ENCODE peak calls at places on chromosome 1, in six cellular contexts. P is ovary, B is brain microvascular endothelial cell, H is DND-41, D is AG04450, V is cardiac muscle cell. C is an unnamed sample. For H3K27me3, the result is how much of the 10 kb centered on the place peaks cover.

GRCh38 chr1:231421616-231421970 is 494 bp downstream of the EGLN1 start:
- DNase-seq in B (no peak), H (peak), V (peak), D (no peak), P (peak), C (peak)

GRCh38 chr1:153360190-153360589 is 2.5 kb downstream of the S100A9 start:
- DNase-seq in H (no peak), D (no peak), B (no peak), P (no peak), V (no peak), C (no peak)

GRCh38 chr1:218390625-218391024 is 45.5 kb downstream of the TGFB2 start:
- DNase-seq in H (no peak), B (no peak), P (no peak), V (peak), D (no peak), C (no peak)

GRCh38 chr1:17745564-17745955 is 9.6 kb upstream of the ACTL8 start:
- DNase-seq in V (no peak), H (no peak), B (no peak), P (no peak), D (no peak), C (no peak)

GRCh38 chr1:225881081-225882007 is 836 bp downstream of the TMEM63A start:
- DNase-seq in D (no peak), V (peak), P (peak), H (peak), B (no peak), C (peak)

GRCh38 chr1:205421728-205422127 is at the start of gene LEMD1:
- DNase-seq in P (no peak), V (no peak), B (no peak), H (no peak), D (no peak), C (no peak)

GRCh38 chr1:118934706-118935105 is 53.4 kb downstream of the TBX15 start:
- DNase-seq in P (no peak), H (no peak), B (no peak), V (no peak), D (no peak), C (no peak)

GRCh38 chr1:111441573-111442192 is 7.4 kb downstream of the WDR77 start:
- DNase-seq in B (no peak), D (no peak), V (peak), P (no peak), H (peak), C (peak)

GRCh38 chr1:205369621-205370230 is 13.0 kb upstream of the KLHDC8A start:
- DNase-seq in D (no peak), V (no peak), P (no peak), B (no peak), H (no peak), C (no peak)

GRCh38 chr1:19646771-19647319 is 2.7 kb downstream of the NBL1 start:
- DNase-seq in V (no peak), B (no peak), P (no peak), D (no peak), H (no peak), C (no peak)
- H3K27me3 ChIP-seq in V (half or more), B (under half), P (under half), D (under half), H (under half), C (under half)

GRCh38 chr1:115089443-115090340 is at the start of gene TSPAN2:
- DNase-seq in B (peak), D (peak), H (no peak), V (peak), P (no peak), C (peak)
- TF ChIP-seq CTCF in B (peak), D (peak), H (no peak), V (peak), P (no peak), C (peak)

DNA sequence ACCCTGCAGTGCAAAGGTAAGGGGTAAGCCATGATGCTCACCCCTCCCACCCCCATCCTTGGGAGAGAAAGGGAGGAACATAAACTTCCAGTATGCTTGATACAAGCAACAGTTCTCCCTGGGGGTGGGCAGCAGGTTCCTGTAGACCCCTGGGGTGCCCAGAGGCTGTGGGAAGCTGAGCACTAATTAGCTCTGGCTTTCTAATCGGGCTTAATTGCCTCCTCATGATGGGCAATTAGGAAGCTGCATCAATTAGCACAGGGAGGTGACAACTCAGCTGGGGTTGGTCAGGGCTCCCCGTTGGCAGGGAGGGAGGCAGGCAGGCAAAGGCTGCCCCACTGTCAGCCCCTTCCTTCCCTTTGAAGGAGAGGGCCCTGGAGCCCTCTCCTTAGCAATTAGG is 15.7 kb upstream of the LMNA start:
- DNase-seq in H (no peak), B (no peak), D (no peak), V (no peak), P (no peak), C (no peak)
- H3K27me3 ChIP-seq in H (under half), B (under half), D (under half), V (under half), P (under half), C (under half)

GRCh38 chr1:6053206-6053546 is 7.5 kb downstream of the KCNAB2 start:
- DNase-seq in V (no peak), B (no peak), D (no peak), H (no peak), P (no peak), C (no peak)

GRCh38 chr1:6051423-6051822 is 5.7 kb downstream of the KCNAB2 start:
- DNase-seq in P (no peak), D (no peak), V (no peak), H (no peak), B (no peak), C (no peak)

GRCh38 chr1:6054596-6054995 is 8.9 kb downstream of the KCNAB2 start:
- DNase-seq in V (no peak), H (no peak), D (no peak), B (no peak), P (no peak), C (no peak)

GRCh38 chr1:6049419-6049818 is 3.7 kb downstream of the KCNAB2 start:
- DNase-seq in H (no peak), B (no peak), P (no peak), V (no peak), D (no peak), C (no peak)

GRCh38 chr1:6052543-6053205 is 7.0 kb downstream of the KCNAB2 start:
- DNase-seq in B (peak), H (peak), V (peak), P (peak), D (peak), C (peak)
- TF ChIP-seq CTCF in B (peak), H (peak), V (peak), P (no peak), D (peak), C (peak)

GRCh38 chr1:21613072-21613867 is 55.9 kb downstream of the RAP1GAP start:
- DNase-seq in B (no peak), H (no peak), V (no peak), P (no peak), D (no peak), C (no peak)
- H3K27me3 ChIP-seq in B (under half), H (under half), V (under half), P (under half), D (under half), C (under half)

DNA sequence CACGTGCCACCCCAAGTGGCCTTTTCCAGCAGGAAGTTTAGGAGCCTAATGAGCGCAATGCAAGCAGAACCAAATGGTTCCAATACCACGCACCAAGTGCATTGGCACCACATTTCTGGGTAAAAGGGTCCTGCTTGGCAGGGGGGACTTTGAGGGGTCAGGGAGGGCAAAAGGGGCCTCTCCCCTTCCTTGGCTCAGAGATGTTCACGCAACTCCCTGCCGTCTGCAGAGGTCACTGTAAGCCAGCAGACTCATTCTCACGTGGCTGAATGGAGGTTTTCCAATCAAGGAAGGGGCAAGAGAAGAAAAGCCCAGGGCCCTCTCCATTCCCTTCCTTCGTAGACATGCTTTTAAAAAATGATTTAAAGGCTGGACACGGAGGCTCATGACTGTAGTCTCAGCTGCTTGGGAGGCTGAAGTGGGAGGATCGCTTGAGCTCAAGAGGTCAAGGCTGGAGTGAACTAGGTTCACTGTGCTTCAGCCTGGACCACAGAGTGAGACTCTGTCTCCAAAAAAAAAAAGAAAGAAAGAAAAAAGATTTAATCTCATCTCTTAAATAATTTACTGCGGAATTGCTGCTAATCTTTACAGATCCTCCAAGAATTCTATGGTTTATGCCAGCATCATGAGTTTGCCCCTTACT is 80.3 kb downstream of the RUNX3 start:
- DNase-seq in H (peak), P (no peak), B (no peak), D (no peak), V (peak), C (no peak)
- TF ChIP-seq CTCF in H (peak), P (no peak), B (peak), D (peak), V (peak), C (no peak)

DNA sequence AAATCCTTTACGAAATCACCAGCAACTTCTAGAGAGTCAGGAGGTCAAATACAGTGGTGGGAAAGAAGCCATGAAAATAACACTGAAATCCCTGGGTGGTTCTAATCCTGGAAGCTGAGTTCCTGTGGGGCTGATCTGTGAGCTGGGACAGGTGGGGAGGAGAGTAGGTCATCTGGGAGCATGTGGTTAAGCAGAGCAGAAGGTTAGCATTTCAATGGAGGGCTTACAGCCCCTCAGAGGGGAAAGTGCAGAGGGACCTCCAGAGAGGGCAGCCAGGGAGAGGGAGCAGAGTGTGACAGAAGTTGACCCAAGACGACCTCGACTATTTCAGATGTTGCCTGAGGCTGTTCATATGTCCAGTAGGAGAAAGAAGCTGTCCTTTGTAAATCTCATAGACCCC is 13.1 kb upstream of the IL10 start:
- DNase-seq in B (no peak), V (no peak), H (no peak), D (no peak), P (no peak), C (no peak)
- H3K27me3 ChIP-seq in B (under half), V (under half), H (under half), D (under half), P (under half), C (under half)